ENCODE peak calls at places on chromosomes 6 and 20, in six cellular contexts. V, B, Z, X, N and R are unnamed samples. For H3K4me1, the result is how much of the 10 kb centered on the place peaks cover.

GRCh38 chr6:145290122-145290521 is 445.2 kb downstream of the EPM2A start:
- DNase-seq in N (no peak), V (no peak), Z (no peak), X (no peak), B (no peak), R (no peak)

GRCh38 chr20:34190679-34191090 is 50.5 kb upstream of the ASIP start:
- DNase-seq in B (peak), Z (peak), X (no peak), N (peak), V (no peak), R (no peak)

GRCh38 chr6:160297310-160297709 is 38.7 kb upstream of the SLC22A2 start:
- DNase-seq in X (no peak), Z (no peak), N (no peak), B (no peak), V (no peak), R (no peak)

GRCh38 chr20:33789109-33789857 is 21.9 kb upstream of the CHMP4B start:
- DNase-seq in B (peak), V (no peak), Z (peak), N (peak), X (no peak), R (no peak)

GRCh38 chr6:84441456-84441855 is 214.0 kb upstream of the CEP162 start:
- DNase-seq in V (no peak), Z (no peak), N (no peak), X (no peak), B (no peak), R (no peak)

GRCh38 chr20:15859061-15859460 is 714.2 kb downstream of the KIF16B start:
- DNase-seq in N (no peak), V (no peak), Z (no peak), X (no peak), B (no peak), R (no peak)

GRCh38 chr6:5103250-5103649 is 18.1 kb downstream of the PPP1R3G start:
- DNase-seq in Z (no peak), V (no peak), X (no peak), N (peak), B (no peak), R (no peak)

GRCh38 chr6:32852844-32853540 is 512 bp downstream of the TAP1 start:
- DNase-seq in V (no peak), N (peak), X (peak), B (peak), Z (peak), R (no peak)

GRCh38 chr6:90403489-90404381 is 107.1 kb upstream of the BACH2 start:
- DNase-seq in Z (peak), B (no peak), N (peak), V (no peak), X (no peak), R (no peak)

GRCh38 chr20:59850018-59850641 is 83.3 kb downstream of the SYCP2 start:
- DNase-seq in X (no peak), V (peak), B (no peak), N (peak), Z (no peak), R (no peak)

GRCh38 chr20:4069741-4070140 is 54.4 kb upstream of the RNF24 start:
- DNase-seq in N (peak), B (peak), X (no peak), Z (no peak), V (no peak), R (no peak)

GRCh38 chr6:24930386-24930785 is 5.4 kb downstream of the RIPOR2 start:
- DNase-seq in V (no peak), B (peak), N (peak), Z (no peak), X (no peak), R (no peak)

GRCh38 chr6:24927985-24928735 is 7.6 kb downstream of the RIPOR2 start:
- DNase-seq in Z (no peak), V (no peak), X (no peak), B (no peak), N (peak), R (no peak)

GRCh38 chr6:24931296-24931695 is 4.5 kb downstream of the RIPOR2 start:
- DNase-seq in X (no peak), N (peak), V (no peak), B (no peak), Z (no peak), R (no peak)

GRCh38 chr6:24927234-24927955 is 8.4 kb downstream of the RIPOR2 start:
- DNase-seq in V (no peak), Z (no peak), N (no peak), X (no peak), B (no peak), R (no peak)

DNA sequence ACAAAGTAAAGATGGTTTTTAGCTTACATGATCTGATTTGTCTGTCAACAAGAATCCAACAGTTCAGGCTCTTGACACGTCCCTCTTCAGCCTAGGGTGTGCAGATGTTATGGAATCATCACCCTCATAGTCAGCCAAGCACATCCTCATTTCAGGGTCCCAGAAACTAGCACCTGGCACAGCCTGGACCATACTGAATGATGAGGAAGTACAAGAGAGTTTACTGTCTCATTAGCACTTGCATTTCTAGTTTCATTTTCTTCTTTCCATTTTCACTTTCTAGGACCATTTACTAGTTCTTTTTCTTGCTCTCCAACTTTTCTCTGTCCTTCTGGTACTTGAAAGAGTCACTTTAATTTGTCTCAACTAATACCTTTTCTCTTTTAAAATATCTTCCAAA is 6.5 kb downstream of the RIPOR2 start:
- DNase-seq in B (no peak), V (no peak), X (no peak), Z (no peak), N (no peak), R (no peak)
- H3K4me1 ChIP-seq in B (under half), V (half or more), X (half or more), Z (under half), N (under half), R (under half)

GRCh38 chr6:11209369-11209768 is 23.1 kb downstream of the NEDD9 start:
- DNase-seq in B (no peak), Z (no peak), N (no peak), V (no peak), X (no peak), R (no peak)

GRCh38 chr6:11210386-11211138 is 21.9 kb downstream of the NEDD9 start:
- DNase-seq in V (no peak), Z (no peak), N (no peak), B (no peak), X (no peak), R (no peak)

GRCh38 chr6:11209941-11210340 is 22.5 kb downstream of the NEDD9 start:
- DNase-seq in Z (no peak), V (no peak), N (peak), B (no peak), X (no peak), R (no peak)

GRCh38 chr6:11212625-11213024 is 19.8 kb downstream of the NEDD9 start:
- DNase-seq in B (peak), V (no peak), Z (peak), N (peak), X (no peak), R (no peak)

DNA sequence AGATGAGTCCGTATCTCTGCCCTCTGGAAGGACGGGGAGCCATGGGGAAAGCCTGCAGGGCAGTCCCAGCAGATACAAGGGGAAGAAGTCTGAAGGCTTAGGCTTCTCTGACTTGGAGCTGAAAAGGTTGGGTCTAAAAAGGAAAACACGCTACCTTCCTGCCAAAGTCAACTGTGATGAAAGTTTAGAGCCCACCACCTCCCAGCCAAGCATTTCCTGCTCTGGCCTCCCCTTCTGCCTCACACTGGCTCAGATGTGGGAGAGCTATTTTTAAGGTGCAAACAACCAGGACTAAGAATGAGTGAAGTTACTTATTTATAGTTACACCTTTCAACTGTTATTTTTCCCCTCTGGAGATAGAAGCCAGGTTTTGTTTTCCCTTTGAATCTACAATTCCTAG is 21.2 kb downstream of the NEDD9 start:
- DNase-seq in X (no peak), B (no peak), Z (no peak), N (no peak), V (no peak), R (no peak)
- H3K4me1 ChIP-seq in X (under half), B (half or more), Z (half or more), N (under half), V (under half), R (half or more)

GRCh38 chr6:11217360-11218076 is 14.9 kb downstream of the NEDD9 start:
- DNase-seq in B (no peak), Z (no peak), V (peak), X (no peak), N (no peak), R (no peak)

GRCh38 chr6:11214911-11215310 is 17.6 kb downstream of the NEDD9 start:
- DNase-seq in X (no peak), V (no peak), N (no peak), Z (no peak), B (peak), R (no peak)

GRCh38 chr6:11215773-11216172 is 16.7 kb downstream of the NEDD9 start:
- DNase-seq in X (no peak), Z (no peak), N (no peak), B (no peak), V (no peak), R (no peak)

GRCh38 chr6:11213305-11214106 is 19.0 kb downstream of the NEDD9 start:
- DNase-seq in N (peak), Z (no peak), X (no peak), V (no peak), B (no peak), R (no peak)

DNA sequence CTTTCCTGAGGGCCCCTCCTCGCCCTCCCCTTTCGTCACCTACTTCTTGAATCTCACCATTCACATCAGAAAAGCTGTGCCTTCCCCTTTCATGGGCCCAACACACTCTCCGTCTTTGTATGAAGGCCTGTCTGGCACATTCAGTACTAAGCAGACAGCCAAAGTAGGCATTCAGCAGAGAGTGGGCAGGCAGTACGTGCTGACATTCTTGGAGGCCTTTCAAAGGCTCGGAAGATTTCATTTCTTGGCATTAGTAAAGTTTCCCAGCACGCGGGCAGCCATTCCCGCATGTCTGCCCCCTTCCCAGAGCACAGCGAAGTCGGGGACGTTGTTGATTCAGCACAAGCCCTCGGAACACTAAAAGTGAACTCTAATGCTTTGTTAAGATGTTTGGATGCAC is 18.0 kb downstream of the NEDD9 start:
- DNase-seq in Z (no peak), V (no peak), X (no peak), B (no peak), N (no peak), R (no peak)
- H3K4me1 ChIP-seq in Z (half or more), V (under half), X (under half), B (half or more), N (under half), R (half or more)

GRCh38 chr6:73514746-73515110 is 6.1 kb downstream of the EEF1A1 start:
- DNase-seq in Z (no peak), B (no peak), N (peak), V (no peak), X (no peak), R (no peak)

GRCh38 chr6:73515204-73516101 is 5.4 kb downstream of the EEF1A1 start:
- DNase-seq in V (no peak), B (peak), N (peak), Z (no peak), X (peak), R (no peak)

GRCh38 chr6:73513496-73513854 is 7.4 kb downstream of the EEF1A1 start:
- DNase-seq in B (no peak), X (no peak), Z (no peak), N (peak), V (no peak), R (no peak)

GRCh38 chr6:73519943-73520687 is 717 bp downstream of the EEF1A1 start:
- DNase-seq in B (peak), Z (peak), N (peak), X (peak), V (no peak), R (no peak)

DNA sequence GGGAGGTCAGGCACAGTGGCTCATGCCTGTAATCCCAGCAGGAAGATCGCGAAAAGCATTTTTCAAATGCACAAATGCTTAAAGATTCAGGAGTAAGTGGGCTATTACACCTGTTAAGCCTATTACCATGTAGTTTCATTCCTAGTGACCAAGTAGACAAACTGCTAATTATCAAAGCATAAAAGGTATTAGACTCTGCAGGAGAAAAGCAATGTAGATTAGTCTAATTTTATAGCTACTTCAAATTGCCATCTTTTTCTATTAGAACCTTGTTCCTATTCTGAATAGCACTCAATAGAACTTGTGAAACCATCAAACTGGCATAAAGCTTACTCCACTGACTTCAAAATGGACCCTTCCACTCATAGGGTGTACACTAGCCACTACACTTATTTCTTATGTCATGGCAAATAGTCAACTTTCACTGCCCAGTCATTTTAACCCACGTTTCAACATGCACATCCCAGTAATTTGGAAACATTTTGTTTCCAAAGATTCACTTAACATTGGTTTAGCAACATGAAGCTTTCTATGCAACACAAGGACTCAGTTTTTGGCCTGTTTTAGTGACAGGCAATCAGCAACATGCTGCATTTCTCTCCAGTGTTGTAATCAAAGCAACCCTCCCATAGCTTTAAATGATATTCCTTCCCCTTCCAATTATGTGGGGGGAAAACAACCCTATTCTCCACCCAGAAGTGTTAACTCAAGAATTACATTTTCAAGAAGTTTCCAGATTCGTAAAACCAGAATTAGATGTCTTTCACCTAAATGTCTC is 3.9 kb downstream of the EEF1A1 start:
- DNase-seq in X (no peak), Z (no peak), B (no peak), N (peak), V (no peak), R (no peak)
- H3K4me1 ChIP-seq in X (under half), Z (under half), B (under half), N (under half), V (under half), R (under half)

GRCh38 chr20:49693435-49694171 is 20.1 kb downstream of the B4GALT5 start:
- DNase-seq in N (no peak), Z (no peak), X (no peak), V (no peak), B (no peak), R (no peak)

GRCh38 chr20:49687595-49688567 is 25.8 kb downstream of the B4GALT5 start:
- DNase-seq in N (no peak), X (no peak), Z (no peak), V (no peak), B (no peak), R (no peak)

GRCh38 chr20:49691818-49692568 is 21.7 kb downstream of the B4GALT5 start:
- DNase-seq in V (no peak), Z (no peak), B (no peak), N (no peak), X (no peak), R (no peak)

GRCh38 chr20:49692941-49693340 is 20.7 kb downstream of the B4GALT5 start:
- DNase-seq in Z (no peak), N (no peak), V (no peak), B (no peak), X (no peak), R (no peak)

GRCh38 chr20:49690899-49691620 is 22.6 kb downstream of the B4GALT5 start:
- DNase-seq in B (no peak), X (no peak), N (peak), V (no peak), Z (no peak), R (no peak)
- H3K4me1 ChIP-seq in B (under half), X (under half), N (under half), V (half or more), Z (half or more), R (half or more)

DNA sequence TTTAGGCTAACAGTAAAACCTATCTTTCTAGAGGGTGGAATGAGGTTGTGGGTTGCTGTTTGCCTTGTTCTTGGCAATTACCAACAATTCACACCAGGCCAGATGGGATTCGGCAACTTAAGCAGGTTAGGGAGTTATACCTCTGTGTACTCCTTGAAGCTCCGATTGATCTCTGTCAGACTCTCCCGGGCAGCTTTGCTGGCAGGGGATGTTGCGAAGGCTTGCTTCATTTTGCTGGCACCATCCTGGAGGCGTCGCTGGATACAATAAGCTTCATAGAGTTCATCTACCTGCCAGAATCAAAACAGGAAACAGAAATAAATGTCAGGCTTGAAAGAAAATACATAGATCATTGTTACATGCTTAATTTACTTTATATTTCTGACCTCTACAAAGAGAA is 66.4 kb upstream of the ARMH2 start:
- DNase-seq in Z (no peak), V (no peak), B (no peak), N (no peak), X (no peak), R (no peak)
- H3K4me1 ChIP-seq in Z (under half), V (under half), B (under half), N (under half), X (half or more), R (under half)

GRCh38 chr6:37684801-37685200 is 12.9 kb downstream of the MDGA1 start:
- DNase-seq in Z (no peak), B (no peak), V (no peak), N (no peak), X (no peak), R (no peak)
- H3K4me1 ChIP-seq in Z (under half), B (under half), V (under half), N (under half), X (under half), R (under half)

GRCh38 chr20:835220-836045 is 1.9 kb downstream of the FAM110A start:
- DNase-seq in B (peak), V (no peak), N (no peak), Z (peak), X (no peak), R (no peak)

GRCh38 chr20:833121-833449 is 430 bp upstream of the FAM110A start:
- DNase-seq in N (no peak), V (no peak), Z (no peak), B (no peak), X (no peak), R (no peak)

GRCh38 chr20:833450-834150 is at the start of gene FAM110A:
- DNase-seq in X (peak), Z (peak), N (peak), B (peak), V (peak), R (peak)

GRCh38 chr20:836188-836587 is 2.7 kb downstream of the FAM110A start:
- DNase-seq in B (no peak), Z (no peak), V (no peak), N (no peak), X (no peak), R (no peak)

GRCh38 chr20:834151-834747 is 734 bp downstream of the FAM110A start:
- DNase-seq in X (no peak), N (no peak), B (no peak), V (no peak), Z (no peak), R (no peak)
- H3K4me1 ChIP-seq in X (under half), N (under half), B (under half), V (under half), Z (under half), R (under half)

GRCh38 chr6:42563697-42564495 is at the start of gene UBR2:
- DNase-seq in V (peak), N (peak), X (peak), Z (peak), B (peak), R (peak)

GRCh38 chr6:42562788-42563187 is 1.0 kb upstream of the UBR2 start:
- DNase-seq in N (no peak), Z (no peak), X (no peak), B (no peak), V (no peak), R (no peak)

GRCh38 chr6:42564496-42564890 is 664 bp downstream of the UBR2 start:
- DNase-seq in Z (no peak), X (no peak), V (no peak), N (no peak), B (no peak), R (no peak)

GRCh38 chr6:42569102-42570028 is 5.5 kb downstream of the UBR2 start:
- DNase-seq in N (peak), V (no peak), X (no peak), Z (no peak), B (no peak), R (no peak)

GRCh38 chr6:42566614-42567208 is 2.9 kb downstream of the UBR2 start:
- DNase-seq in Z (no peak), N (no peak), B (no peak), X (no peak), V (no peak), R (no peak)
- H3K4me1 ChIP-seq in Z (under half), N (under half), B (under half), X (under half), V (under half), R (under half)